ENCODE peak calls at places on chromosome 3, in five cellular contexts. One of them, this sample, is unnamed.

GRCh38 chr3:10672422-10672821 is 143.6 kb upstream of the SLC6A11 start:
- DNase-seq in HepG2: no peak
- DNase-seq in K562: no peak
- DNase-seq in GM12878: no peak
- DNase-seq in HCT116: no peak
- DNase-seq in this sample: no peak

GRCh38 chr3:197256836-197257444 is 41.5 kb downstream of the DLG1 start:
- DNase-seq in HCT116: peak
- DNase-seq in GM12878: no peak
- DNase-seq in K562: peak
- DNase-seq in HepG2: peak
- DNase-seq in this sample: peak

GRCh38 chr3:36705015-36705414 is 59.3 kb downstream of the DCLK3 start:
- DNase-seq in GM12878: no peak
- DNase-seq in K562: no peak
- DNase-seq in HepG2: no peak
- DNase-seq in HCT116: no peak
- DNase-seq in this sample: no peak

GRCh38 chr3:160577551-160578195 is 12.3 kb upstream of the KPNA4 start:
- DNase-seq in K562: no peak
- DNase-seq in GM12878: no peak
- DNase-seq in HepG2: peak
- DNase-seq in HCT116: peak
- DNase-seq in this sample: no peak

GRCh38 chr3:78726545-78726944 is 1041.3 kb downstream of the ROBO1 start:
- DNase-seq in HCT116: no peak
- DNase-seq in HepG2: no peak
- DNase-seq in K562: no peak
- DNase-seq in GM12878: no peak
- DNase-seq in this sample: no peak

GRCh38 chr3:136366289-136366688 is 116.1 kb downstream of the PCCB start:
- DNase-seq in HCT116: no peak
- DNase-seq in K562: no peak
- DNase-seq in GM12878: no peak
- DNase-seq in HepG2: no peak
- DNase-seq in this sample: no peak

GRCh38 chr3:140931801-140932200 is 9.8 kb upstream of the SLC25A36 start:
- DNase-seq in HCT116: no peak
- DNase-seq in HepG2: no peak
- DNase-seq in GM12878: no peak
- DNase-seq in K562: no peak
- DNase-seq in this sample: no peak

GRCh38 chr3:151290673-151291072 is 12.3 kb upstream of the P2RY14 start:
- DNase-seq in GM12878: no peak
- DNase-seq in HCT116: peak
- DNase-seq in HepG2: no peak
- DNase-seq in K562: no peak
- DNase-seq in this sample: peak

GRCh38 chr3:6516694-6517093 is 344.2 kb upstream of the GRM7 start:
- DNase-seq in HepG2: no peak
- DNase-seq in GM12878: no peak
- DNase-seq in K562: no peak
- DNase-seq in HCT116: no peak
- DNase-seq in this sample: no peak

GRCh38 chr3:111227216-111227615 is 155.6 kb downstream of the NECTIN3 start:
- DNase-seq in GM12878: no peak
- DNase-seq in HepG2: no peak
- DNase-seq in K562: no peak
- DNase-seq in HCT116: no peak
- DNase-seq in this sample: no peak

GRCh38 chr3:73542127-73542526 is 82.6 kb downstream of the PDZRN3 start:
- DNase-seq in HCT116: no peak
- DNase-seq in GM12878: no peak
- DNase-seq in HepG2: no peak
- DNase-seq in K562: no peak
- DNase-seq in this sample: no peak
- TF ChIP-seq RAD21 in HCT116: no peak
- TF ChIP-seq RAD21 in GM12878: no peak
- TF ChIP-seq RAD21 in HepG2: no peak
- TF ChIP-seq RAD21 in K562: no peak
- TF ChIP-seq RAD21 in this sample: no peak

GRCh38 chr3:129383292-129383860 is 45.1 kb downstream of the EFCAB12 start:
- DNase-seq in HepG2: peak
- DNase-seq in GM12878: no peak
- DNase-seq in K562: peak
- DNase-seq in HCT116: peak
- DNase-seq in this sample: peak
- TF ChIP-seq ZBTB33 in HepG2: no peak
- TF ChIP-seq ZBTB33 in GM12878: no peak
- TF ChIP-seq ZBTB33 in K562: no peak
- TF ChIP-seq ZBTB33 in HCT116: no peak
- TF ChIP-seq ZBTB33 in this sample: no peak

GRCh38 chr3:113628316-113628715 is 68.1 kb downstream of the USF3 start:
- DNase-seq in HepG2: no peak
- DNase-seq in K562: no peak
- DNase-seq in HCT116: no peak
- DNase-seq in GM12878: no peak
- DNase-seq in this sample: no peak

GRCh38 chr3:113628788-113629187 is 67.7 kb downstream of the USF3 start:
- DNase-seq in HepG2: no peak
- DNase-seq in HCT116: no peak
- DNase-seq in K562: no peak
- DNase-seq in GM12878: no peak
- DNase-seq in this sample: no peak

GRCh38 chr3:113623827-113624226 is 72.6 kb downstream of the USF3 start:
- DNase-seq in HCT116: no peak
- DNase-seq in GM12878: no peak
- DNase-seq in HepG2: no peak
- DNase-seq in K562: no peak
- DNase-seq in this sample: no peak

GRCh38 chr3:113625724-113626348 is 70.6 kb downstream of the USF3 start:
- DNase-seq in GM12878: no peak
- DNase-seq in HepG2: no peak
- DNase-seq in K562: no peak
- DNase-seq in HCT116: no peak
- DNase-seq in this sample: no peak

GRCh38 chr3:113626513-113627371 is 69.7 kb downstream of the USF3 start:
- DNase-seq in K562: peak
- DNase-seq in GM12878: no peak
- DNase-seq in HepG2: peak
- DNase-seq in HCT116: peak
- DNase-seq in this sample: peak
- TF ChIP-seq RAD21 in K562: peak
- TF ChIP-seq RAD21 in GM12878: peak
- TF ChIP-seq RAD21 in HepG2: peak
- TF ChIP-seq RAD21 in HCT116: peak
- TF ChIP-seq RAD21 in this sample: peak

GRCh38 chr3:124951511-124952390 is 17.2 kb upstream of the MUC13 start:
- DNase-seq in K562: no peak
- DNase-seq in GM12878: no peak
- DNase-seq in HepG2: no peak
- DNase-seq in HCT116: no peak
- DNase-seq in this sample: no peak
- TF ChIP-seq ZBTB33 in K562: no peak
- TF ChIP-seq ZBTB33 in GM12878: no peak
- TF ChIP-seq ZBTB33 in HepG2: no peak
- TF ChIP-seq ZBTB33 in HCT116: no peak
- TF ChIP-seq ZBTB33 in this sample: no peak

GRCh38 chr3:18649666-18650363 is 224.7 kb upstream of the SATB1 start:
- DNase-seq in HepG2: no peak
- DNase-seq in K562: no peak
- DNase-seq in HCT116: no peak
- DNase-seq in GM12878: peak
- DNase-seq in this sample: no peak
- TF ChIP-seq RAD21 in HepG2: no peak
- TF ChIP-seq RAD21 in K562: no peak
- TF ChIP-seq RAD21 in HCT116: no peak
- TF ChIP-seq RAD21 in GM12878: no peak
- TF ChIP-seq RAD21 in this sample: no peak

GRCh38 chr3:40593351-40593750 is 68.6 kb downstream of the ZNF621 start:
- DNase-seq in HCT116: no peak
- DNase-seq in HepG2: no peak
- DNase-seq in GM12878: no peak
- DNase-seq in K562: no peak
- DNase-seq in this sample: no peak

GRCh38 chr3:40602778-40603385 is 78.1 kb downstream of the ZNF621 start:
- DNase-seq in HCT116: no peak
- DNase-seq in GM12878: no peak
- DNase-seq in HepG2: no peak
- DNase-seq in K562: no peak
- DNase-seq in this sample: no peak

GRCh38 chr3:40598962-40599361 is 74.2 kb downstream of the ZNF621 start:
- DNase-seq in HCT116: no peak
- DNase-seq in HepG2: no peak
- DNase-seq in GM12878: no peak
- DNase-seq in K562: no peak
- DNase-seq in this sample: no peak

GRCh38 chr3:40597441-40597840 is 72.7 kb downstream of the ZNF621 start:
- DNase-seq in K562: no peak
- DNase-seq in HCT116: no peak
- DNase-seq in HepG2: no peak
- DNase-seq in GM12878: no peak
- DNase-seq in this sample: no peak

GRCh38 chr3:40598338-40598737 is 73.6 kb downstream of the ZNF621 start:
- DNase-seq in HepG2: no peak
- DNase-seq in HCT116: no peak
- DNase-seq in K562: no peak
- DNase-seq in GM12878: no peak
- DNase-seq in this sample: no peak
- TF ChIP-seq ZBTB33 in HepG2: no peak
- TF ChIP-seq ZBTB33 in HCT116: no peak
- TF ChIP-seq ZBTB33 in K562: no peak
- TF ChIP-seq ZBTB33 in GM12878: no peak
- TF ChIP-seq ZBTB33 in this sample: no peak

GRCh38 chr3:51384730-51385473 is at the start of gene MANF:
- DNase-seq in HepG2: peak
- DNase-seq in HCT116: peak
- DNase-seq in K562: peak
- DNase-seq in GM12878: peak
- DNase-seq in this sample: peak

GRCh38 chr3:51382947-51383578 is 2.0 kb upstream of the MANF start:
- DNase-seq in GM12878: no peak
- DNase-seq in HepG2: no peak
- DNase-seq in K562: no peak
- DNase-seq in HCT116: no peak
- DNase-seq in this sample: no peak

GRCh38 chr3:51382076-51382745 is 2.9 kb upstream of the MANF start:
- DNase-seq in HepG2: no peak
- DNase-seq in HCT116: no peak
- DNase-seq in GM12878: no peak
- DNase-seq in K562: no peak
- DNase-seq in this sample: no peak

GRCh38 chr3:51385621-51386091 is 565 bp downstream of the MANF start:
- DNase-seq in HepG2: no peak
- DNase-seq in HCT116: no peak
- DNase-seq in GM12878: no peak
- DNase-seq in K562: no peak
- DNase-seq in this sample: no peak

DNA sequence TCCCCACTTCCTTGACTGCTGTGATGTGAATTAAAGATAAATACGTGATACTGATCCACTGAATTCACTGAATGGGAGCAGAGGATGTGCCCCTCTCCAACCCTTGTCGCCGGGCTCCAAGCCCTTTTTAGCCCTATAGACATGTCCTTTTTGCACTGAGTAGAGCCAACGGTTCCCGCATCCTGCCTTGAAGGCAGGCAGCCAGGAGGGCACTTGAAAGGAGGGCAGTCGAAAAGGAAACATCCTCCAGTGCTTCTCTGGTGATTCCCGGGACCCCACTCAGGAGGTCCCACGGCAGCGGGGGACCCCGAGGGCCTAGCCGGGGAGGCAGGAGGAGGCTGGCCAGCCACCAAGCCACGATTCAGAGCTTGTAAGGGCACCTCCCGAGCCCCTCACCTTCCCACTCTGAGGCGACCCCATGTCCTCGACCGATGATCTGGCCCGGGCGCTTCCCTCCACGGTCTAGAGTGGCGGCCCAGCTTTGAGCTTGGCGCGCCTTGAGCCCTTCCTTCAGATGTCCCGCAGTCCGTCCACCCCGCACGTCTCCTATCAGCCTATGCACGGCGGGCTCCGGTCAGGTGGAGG is 854 bp upstream of the MANF start:
- DNase-seq in GM12878: no peak
- DNase-seq in K562: no peak
- DNase-seq in HepG2: no peak
- DNase-seq in HCT116: no peak
- DNase-seq in this sample: peak
- TF ChIP-seq RAD21 in GM12878: no peak
- TF ChIP-seq RAD21 in K562: no peak
- TF ChIP-seq RAD21 in HepG2: no peak
- TF ChIP-seq RAD21 in HCT116: no peak
- TF ChIP-seq RAD21 in this sample: no peak